ENCODE peak calls at places on chromosome 1, in four cellular contexts. One of them, this sample, is unnamed.

GRCh38 chr1:24902471-24902891 is 27.6 kb downstream of the RUNX3 start:
- DNase-seq in tibial artery: peak; percentile 7
- DNase-seq in kidney epithelial cell: no peak
- DNase-seq in left ventricle myocardium inferior: no peak
- DNase-seq in this sample: no peak

GRCh38 chr1:24991242-24992037 is 61.4 kb upstream of the RUNX3 start:
- DNase-seq in tibial artery: no peak
- DNase-seq in kidney epithelial cell: no peak
- DNase-seq in left ventricle myocardium inferior: no peak
- DNase-seq in this sample: no peak

GRCh38 chr1:37752583-37753471 is 12.1 kb downstream of the EPHA10 start:
- DNase-seq in kidney epithelial cell: no peak
- DNase-seq in left ventricle myocardium inferior: no peak
- DNase-seq in tibial artery: no peak
- DNase-seq in this sample: no peak

GRCh38 chr1:73868824-73869223 is 329.2 kb downstream of the LRRIQ3 start:
- DNase-seq in kidney epithelial cell: no peak
- DNase-seq in tibial artery: no peak
- DNase-seq in left ventricle myocardium inferior: no peak
- DNase-seq in this sample: no peak

GRCh38 chr1:113452921-113453770 is 62.8 kb downstream of the MAGI3 start:
- DNase-seq in left ventricle myocardium inferior: no peak
- DNase-seq in tibial artery: no peak
- DNase-seq in kidney epithelial cell: no peak
- DNase-seq in this sample: no peak

GRCh38 chr1:66533804-66534745 is at the start of gene SGIP1:
- DNase-seq in kidney epithelial cell: no peak
- DNase-seq in tibial artery: peak; percentile 79
- DNase-seq in left ventricle myocardium inferior: peak; percentile 59
- DNase-seq in this sample: no peak

GRCh38 chr1:6241887-6242740 is 1.9 kb upstream of the HES3 start:
- DNase-seq in left ventricle myocardium inferior: no peak
- DNase-seq in kidney epithelial cell: no peak
- DNase-seq in tibial artery: no peak
- DNase-seq in this sample: no peak

GRCh38 chr1:22903113-22903512 is 69.6 kb downstream of the LACTBL1 start:
- DNase-seq in tibial artery: no peak
- DNase-seq in kidney epithelial cell: no peak
- DNase-seq in left ventricle myocardium inferior: no peak
- DNase-seq in this sample: no peak

GRCh38 chr1:22731924-22732522 is 21.4 kb downstream of the EPHB2 start:
- DNase-seq in tibial artery: no peak
- DNase-seq in left ventricle myocardium inferior: no peak
- DNase-seq in kidney epithelial cell: no peak
- DNase-seq in this sample: no peak

GRCh38 chr1:21089299-21089698 is 87.4 kb downstream of the EIF4G3 start:
- DNase-seq in kidney epithelial cell: no peak
- DNase-seq in tibial artery: no peak
- DNase-seq in left ventricle myocardium inferior: no peak
- DNase-seq in this sample: no peak

GRCh38 chr1:55474168-55474786 is 259.1 kb upstream of the USP24 start:
- DNase-seq in kidney epithelial cell: no peak
- DNase-seq in left ventricle myocardium inferior: no peak
- DNase-seq in tibial artery: no peak
- DNase-seq in this sample: no peak

GRCh38 chr1:220300442-220301121 is 28.3 kb upstream of the RAB3GAP2 start:
- DNase-seq in left ventricle myocardium inferior: peak; percentile 67
- DNase-seq in tibial artery: peak; percentile 87
- DNase-seq in kidney epithelial cell: peak; percentile 90
- DNase-seq in this sample: peak; percentile 91

DNA sequence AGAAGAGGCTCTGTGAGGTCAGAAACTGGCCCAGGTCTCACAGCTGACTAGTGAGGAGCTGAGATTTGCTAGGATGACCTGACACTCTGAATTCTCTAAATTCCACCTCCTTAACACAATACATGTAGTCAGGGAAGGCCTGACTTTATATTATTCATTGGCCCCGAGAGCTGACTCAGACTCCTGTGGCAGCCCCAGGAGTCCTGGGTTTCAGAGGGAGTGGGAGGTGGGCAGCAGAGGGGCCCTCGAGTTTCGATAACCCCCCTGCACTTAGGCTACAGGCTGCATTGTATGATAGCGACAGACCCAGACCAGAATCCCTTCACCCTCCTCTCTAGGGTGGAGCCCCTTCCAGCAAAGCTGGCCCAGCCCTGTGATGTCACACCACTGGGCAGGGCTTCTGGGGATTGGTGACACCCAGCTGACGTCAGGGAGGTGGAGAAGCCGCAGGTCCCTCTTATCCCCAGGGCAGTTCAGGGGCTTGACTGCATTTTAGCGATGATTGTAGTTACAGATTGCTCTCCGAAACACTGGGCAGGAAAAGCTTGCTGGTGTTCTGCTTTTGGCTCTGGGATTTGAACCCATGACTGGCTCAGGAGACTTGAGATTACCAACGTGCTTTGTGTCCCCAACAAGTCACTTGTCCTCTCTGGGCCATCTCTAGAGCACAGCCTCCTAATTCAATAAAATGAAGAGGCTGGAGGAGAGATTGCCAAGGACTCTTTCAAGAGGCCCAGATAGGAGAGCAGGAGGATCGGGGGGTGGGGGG is 17.0 kb upstream of the GPR37L1 start:
- DNase-seq in left ventricle myocardium inferior: no peak
- DNase-seq in kidney epithelial cell: peak; percentile 80
- DNase-seq in tibial artery: no peak
- DNase-seq in this sample: peak; percentile 56
- H3K4me3 ChIP-seq in left ventricle myocardium inferior: no peak overlapping the region
- H3K4me3 ChIP-seq in kidney epithelial cell: no peak overlapping the region
- H3K4me3 ChIP-seq in tibial artery: no peak overlapping the region
- H3K4me3 ChIP-seq in this sample: no peak overlapping the region

DNA sequence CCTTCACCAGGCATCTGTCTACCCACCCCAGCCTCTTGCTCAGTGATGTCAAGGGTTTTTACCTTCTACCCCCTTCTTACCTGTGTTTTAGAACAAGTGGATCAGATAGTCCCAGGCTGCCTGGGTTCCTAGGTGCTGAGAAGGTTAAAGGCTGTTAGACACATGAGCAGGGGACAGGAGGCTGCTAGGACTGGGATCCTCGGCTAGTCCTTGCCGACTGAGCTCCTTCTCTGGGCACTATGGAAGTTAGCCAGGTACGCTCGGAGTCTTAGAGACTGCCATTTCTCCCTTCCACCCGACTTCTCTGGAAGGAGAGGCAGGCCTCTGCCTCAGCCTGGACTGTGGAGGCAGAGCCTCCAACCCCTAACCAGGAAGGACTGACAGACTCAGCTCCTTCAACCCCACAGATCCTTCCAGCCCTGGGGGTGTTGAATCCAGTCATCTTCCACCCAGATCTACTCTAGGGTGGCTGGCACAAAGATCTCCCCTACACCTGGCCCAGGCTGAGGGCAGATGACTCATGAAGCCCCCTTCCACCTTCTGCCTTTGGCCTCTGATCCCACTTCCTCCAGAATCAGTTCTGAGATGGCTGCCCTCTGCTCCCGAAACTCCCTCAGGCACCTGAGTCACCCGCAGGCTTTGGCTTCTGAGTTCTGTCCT is at the start of gene DYNLT4:
- DNase-seq in tibial artery: peak; percentile 32
- DNase-seq in kidney epithelial cell: no peak
- DNase-seq in left ventricle myocardium inferior: no peak
- DNase-seq in this sample: no peak
- H3K4me3 ChIP-seq in tibial artery: peak within 1 kb of the TSS; percentile 48
- H3K4me3 ChIP-seq in kidney epithelial cell: no peak within 1 kb of the TSS
- H3K4me3 ChIP-seq in left ventricle myocardium inferior: peak within 1 kb of the TSS; percentile 61
- H3K4me3 ChIP-seq in this sample: peak within 1 kb of the TSS; percentile 14

GRCh38 chr1:47396671-47397196 is 19.4 kb upstream of the FOXE3 start:
- DNase-seq in left ventricle myocardium inferior: no peak
- DNase-seq in tibial artery: no peak
- DNase-seq in kidney epithelial cell: no peak
- DNase-seq in this sample: no peak
- H3K4me3 ChIP-seq in left ventricle myocardium inferior: no peak overlapping the region
- H3K4me3 ChIP-seq in tibial artery: no peak overlapping the region
- H3K4me3 ChIP-seq in kidney epithelial cell: no peak overlapping the region
- H3K4me3 ChIP-seq in this sample: no peak overlapping the region

GRCh38 chr1:241531195-241532172 is 694 bp upstream of the KMO start:
- DNase-seq in kidney epithelial cell: peak; percentile 39
- DNase-seq in tibial artery: no peak
- DNase-seq in left ventricle myocardium inferior: no peak
- DNase-seq in this sample: peak; percentile 39
- H3K4me3 ChIP-seq in kidney epithelial cell: peak overlapping the region; percentile 36
- H3K4me3 ChIP-seq in tibial artery: peak overlapping the region; percentile 42
- H3K4me3 ChIP-seq in left ventricle myocardium inferior: peak overlapping the region; percentile 62
- H3K4me3 ChIP-seq in this sample: peak overlapping the region; percentile 48

DNA sequence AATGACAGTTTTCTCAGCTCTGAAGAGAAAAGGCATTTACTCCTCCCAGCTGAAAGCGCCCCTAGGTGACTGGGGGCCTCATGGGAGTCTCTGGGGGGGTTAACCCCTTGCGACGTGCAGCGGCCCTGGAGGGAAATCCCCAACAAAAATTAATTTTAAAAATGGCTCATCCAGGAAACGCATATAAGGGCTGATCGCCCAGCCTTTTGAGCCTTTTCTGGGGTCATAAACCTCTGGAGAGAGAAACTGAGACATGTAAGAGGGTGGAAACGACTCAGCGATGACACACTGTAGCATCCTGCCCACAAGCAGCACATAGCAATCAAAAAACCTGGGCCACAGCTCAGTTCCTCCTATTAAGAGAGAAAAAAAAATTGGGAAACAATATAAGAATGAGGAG is 20.4 kb upstream of the HPDL start:
- DNase-seq in kidney epithelial cell: no peak
- DNase-seq in tibial artery: no peak
- DNase-seq in left ventricle myocardium inferior: no peak
- DNase-seq in this sample: no peak
- H3K4me3 ChIP-seq in kidney epithelial cell: no peak overlapping the region
- H3K4me3 ChIP-seq in tibial artery: no peak overlapping the region
- H3K4me3 ChIP-seq in left ventricle myocardium inferior: no peak overlapping the region
- H3K4me3 ChIP-seq in this sample: no peak overlapping the region

DNA sequence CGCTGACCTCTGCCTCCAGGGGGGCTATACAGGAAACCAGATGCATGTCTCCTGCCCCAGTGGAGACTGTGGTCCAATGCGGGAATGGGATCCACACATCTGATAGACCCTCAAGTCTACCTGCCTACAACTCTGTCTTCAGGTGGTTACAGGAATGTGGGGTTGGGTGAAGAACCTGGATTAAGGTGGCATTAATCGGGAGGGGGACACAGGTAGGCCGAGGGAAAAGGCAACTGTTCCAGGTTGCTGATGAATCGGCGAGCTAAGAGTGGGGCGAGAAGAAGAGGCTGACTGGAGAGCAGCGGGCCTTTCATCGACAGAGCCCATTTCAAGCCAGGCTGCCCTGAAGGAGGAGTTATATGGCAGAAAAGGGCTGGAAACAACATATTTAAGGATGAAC is 806 bp downstream of the CD2 start:
- DNase-seq in left ventricle myocardium inferior: no peak
- DNase-seq in kidney epithelial cell: no peak
- DNase-seq in tibial artery: no peak
- DNase-seq in this sample: no peak
- H3K4me3 ChIP-seq in left ventricle myocardium inferior: no peak overlapping the region
- H3K4me3 ChIP-seq in kidney epithelial cell: no peak overlapping the region
- H3K4me3 ChIP-seq in tibial artery: no peak overlapping the region
- H3K4me3 ChIP-seq in this sample: no peak overlapping the region

GRCh38 chr1:30100186-30100862 is 623.1 kb downstream of the MATN1 start:
- DNase-seq in tibial artery: no peak
- DNase-seq in left ventricle myocardium inferior: no peak
- DNase-seq in kidney epithelial cell: no peak
- DNase-seq in this sample: no peak
- H3K4me3 ChIP-seq in tibial artery: no peak overlapping the region
- H3K4me3 ChIP-seq in left ventricle myocardium inferior: no peak overlapping the region
- H3K4me3 ChIP-seq in kidney epithelial cell: no peak overlapping the region
- H3K4me3 ChIP-seq in this sample: no peak overlapping the region

GRCh38 chr1:964691-965525 is 1.4 kb upstream of the PLEKHN1 start:
- DNase-seq in left ventricle myocardium inferior: no peak
- DNase-seq in kidney epithelial cell: no peak
- DNase-seq in tibial artery: no peak
- DNase-seq in this sample: no peak

GRCh38 chr1:967466-968343 is 1.4 kb downstream of the PLEKHN1 start:
- DNase-seq in left ventricle myocardium inferior: peak; percentile 13
- DNase-seq in tibial artery: no peak
- DNase-seq in kidney epithelial cell: no peak
- DNase-seq in this sample: no peak

GRCh38 chr1:965526-966134 is 652 bp upstream of the PLEKHN1 start:
- DNase-seq in tibial artery: no peak
- DNase-seq in left ventricle myocardium inferior: no peak
- DNase-seq in kidney epithelial cell: no peak
- DNase-seq in this sample: no peak

GRCh38 chr1:966135-966602 is at the start of gene PLEKHN1:
- DNase-seq in tibial artery: no peak
- DNase-seq in kidney epithelial cell: no peak
- DNase-seq in left ventricle myocardium inferior: no peak
- DNase-seq in this sample: no peak

DNA sequence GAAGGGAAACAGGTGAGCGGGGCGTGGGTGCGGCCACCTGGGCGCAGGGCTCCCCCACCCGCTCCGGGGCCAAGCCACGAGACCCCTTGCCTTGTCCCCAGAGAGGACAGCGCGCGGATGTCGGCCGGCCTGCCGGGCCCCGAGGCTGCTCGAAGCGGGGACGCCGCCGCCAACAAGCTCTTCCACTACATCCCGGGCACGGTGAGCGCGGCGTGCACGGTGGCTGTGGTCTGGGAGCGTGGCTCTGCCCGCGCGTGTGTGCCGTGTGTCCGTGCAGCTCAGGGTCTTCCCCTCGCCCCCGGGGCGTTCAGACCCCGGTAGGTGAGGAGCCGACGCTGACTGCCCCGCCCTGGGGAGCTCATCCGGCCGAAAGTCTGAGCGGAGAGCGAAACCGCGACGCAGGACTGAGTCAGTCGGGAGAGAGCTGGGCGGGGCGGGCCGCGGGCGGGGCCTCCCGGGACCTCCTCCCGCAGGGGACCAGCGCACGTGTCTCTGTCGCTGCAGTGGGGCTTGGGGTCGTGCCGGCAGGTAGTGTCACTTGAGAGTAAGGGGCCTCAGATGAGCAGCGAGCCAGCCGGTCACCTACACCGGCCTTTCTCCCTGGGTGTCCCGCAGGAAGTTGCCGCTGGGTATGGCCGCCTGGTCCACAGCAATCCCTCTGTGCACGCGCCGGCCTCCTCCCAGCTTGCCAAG is 467 bp downstream of the PLEKHN1 start:
- DNase-seq in left ventricle myocardium inferior: no peak
- DNase-seq in kidney epithelial cell: no peak
- DNase-seq in tibial artery: peak; percentile 59
- DNase-seq in this sample: no peak
- H3K4me3 ChIP-seq in left ventricle myocardium inferior: peak overlapping the region; percentile 76
- H3K4me3 ChIP-seq in kidney epithelial cell: peak overlapping the region; percentile 59
- H3K4me3 ChIP-seq in tibial artery: peak overlapping the region; percentile 78
- H3K4me3 ChIP-seq in this sample: peak overlapping the region; percentile 58

This sample was measured in retinal pigment epithelial cell.